ENCODE peak calls at places on chromosome 1, in nine cellular contexts. T is esophagus squamous epithelium, W is suprapubic skin, N is breast epithelium, J is heart left ventricle, X is right lobe of liver, G is ovary, O is HCT116, E is IMR-90. U is an unnamed sample.

GRCh38 chr1:7249516-7249915 is 464.3 kb downstream of the CAMTA1 start:
- DNase-seq in T (no peak), W (no peak), N (no peak), J (no peak), X (no peak), G (no peak), O (no peak), E (no peak), U (no peak)

GRCh38 chr1:114208659-114209215 is 55.1 kb upstream of the SYT6 start:
- DNase-seq in T (no peak), W (no peak), N (no peak), J (no peak), X (no peak), G (no peak), O (no peak), E (no peak), U (no peak)

GRCh38 chr1:9410737-9411297 is 118.1 kb downstream of the SPSB1 start:
- DNase-seq in T (no peak), W (no peak), N (no peak), J (no peak), X (no peak), G (no peak), O (peak; percentile 22), E (peak; percentile 26), U (no peak)

GRCh38 chr1:108200627-108201106 is 524 bp upstream of the SLC25A24 start:
- DNase-seq in T (no peak), W (no peak), N (no peak), J (peak; percentile 43), X (no peak), G (no peak), O (peak; percentile 41), E (peak; percentile 79), U (peak; percentile 41)

GRCh38 chr1:23424171-23424959 is at the start of gene TCEA3:
- DNase-seq in T (no peak), W (no peak), N (no peak), J (peak; percentile 70), X (peak; percentile 36), G (peak; percentile 73), O (no peak), E (no peak), U (no peak)

GRCh38 chr1:244980605-244981004 is 116.3 kb upstream of the HNRNPU start:
- DNase-seq in T (no peak), W (no peak), N (no peak), J (no peak), X (no peak), G (no peak), O (no peak), E (no peak), U (no peak)

GRCh38 chr1:84887261-84887934 is 5.6 kb downstream of the LPAR3 start:
- DNase-seq in T (no peak), W (no peak), N (no peak), J (no peak), X (no peak), G (no peak), O (no peak), E (peak; percentile 65), U (no peak)

GRCh38 chr1:109104364-109105151 is 9.4 kb upstream of the ELAPOR1 start:
- DNase-seq in T (no peak), W (no peak), N (no peak), J (no peak), X (no peak), G (no peak), O (no peak), E (peak; percentile 11), U (no peak)

GRCh38 chr1:215290018-215290417 is 207.5 kb downstream of the KCNK2 start:
- DNase-seq in T (no peak), W (no peak), N (no peak), J (no peak), X (no peak), G (no peak), O (no peak), E (peak; percentile 36), U (no peak)

GRCh38 chr1:202208458-202208857 is 14.9 kb downstream of the LGR6 start:
- DNase-seq in T (no peak), W (no peak), N (no peak), J (no peak), X (no peak), G (no peak), O (no peak), E (no peak), U (no peak)

GRCh38 chr1:202204065-202204464 is 10.5 kb downstream of the LGR6 start:
- DNase-seq in T (no peak), W (no peak), N (no peak), J (no peak), X (no peak), G (no peak), O (no peak), E (no peak), U (no peak)

GRCh38 chr1:202205523-202206190 is 12.1 kb downstream of the LGR6 start:
- DNase-seq in T (no peak), W (no peak), N (no peak), J (no peak), X (no peak), G (no peak), O (no peak), E (no peak), U (no peak)

GRCh38 chr1:202210370-202210769 is 16.8 kb downstream of the LGR6 start:
- DNase-seq in T (no peak), W (no peak), N (no peak), J (no peak), X (no peak), G (no peak), O (no peak), E (peak; percentile 8), U (no peak)

GRCh38 chr1:202207292-202207691 is 13.7 kb downstream of the LGR6 start:
- DNase-seq in T (no peak), W (no peak), N (no peak), J (no peak), X (no peak), G (no peak), O (no peak), E (peak; percentile 73), U (no peak)
- TF ChIP-seq CTCF in T (no peak), W (no peak), N (no peak), J (no peak), X (no peak), G (no peak), O (no peak), E (peak; percentile 22), U (no peak)

GRCh38 chr1:78649628-78650027 is at the start of gene IFI44:
- DNase-seq in T (no peak), W (peak; percentile 84), N (peak; percentile 68), J (peak; percentile 87), X (peak; percentile 76), G (peak; percentile 77), O (no peak), E (peak; percentile 77), U (no peak)
- TF ChIP-seq POLR2A in T (peak; percentile 43), W (peak; percentile 25), N (no peak), J (no peak), X (peak; percentile 49), G (no peak), O (no peak), E (no peak), U (no peak)

DNA sequence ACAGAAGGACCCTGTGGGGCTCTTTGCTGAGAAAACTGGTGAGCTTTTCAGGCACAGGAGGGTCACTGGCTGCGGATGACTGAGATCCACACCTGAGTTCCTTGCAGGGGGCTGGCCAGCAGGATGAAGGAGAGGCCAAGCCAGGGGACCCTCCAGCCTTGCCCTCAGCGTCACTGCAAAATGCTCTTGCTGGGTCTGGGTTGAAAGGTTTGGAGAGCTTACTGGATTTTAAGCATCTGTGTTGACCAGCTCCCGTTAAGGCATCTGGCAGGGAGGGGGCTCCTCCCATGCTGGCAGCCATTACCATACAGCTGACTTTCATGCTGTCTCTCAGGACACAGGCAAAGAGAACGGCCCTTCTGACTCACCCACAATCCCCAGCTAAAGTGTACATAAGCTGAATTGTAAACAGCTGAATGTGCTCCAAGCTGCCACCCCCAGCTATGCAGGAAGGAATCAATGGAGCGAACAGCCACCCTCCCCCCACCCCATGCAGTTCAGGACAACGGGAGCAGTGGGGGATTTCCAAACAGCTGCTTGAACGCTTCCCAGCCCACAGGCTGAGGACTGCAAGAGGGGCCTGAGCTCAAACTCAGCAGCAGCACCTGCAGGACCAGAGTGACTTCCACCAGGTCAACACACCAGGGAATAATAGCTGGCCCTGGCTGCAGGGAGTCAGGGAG is 21.3 kb upstream of the A3GALT2 start:
- DNase-seq in T (no peak), W (no peak), N (peak; percentile 79), J (peak; percentile 54), X (peak; percentile 77), G (peak; percentile 59), O (no peak), E (peak; percentile 99), U (peak; percentile 89)
- TF ChIP-seq CTCF in T (no peak), W (no peak), N (no peak), J (no peak), X (peak; percentile 4), G (no peak), O (no peak), E (no peak), U (no peak)

GRCh38 chr1:3735027-3735682 is 17.1 kb upstream of the CCDC27 start:
- DNase-seq in T (no peak), W (no peak), N (no peak), J (no peak), X (no peak), G (no peak), O (no peak), E (no peak), U (no peak)

GRCh38 chr1:3732747-3733602 is 19.3 kb upstream of the CCDC27 start:
- DNase-seq in T (no peak), W (no peak), N (no peak), J (no peak), X (no peak), G (no peak), O (no peak), E (no peak), U (no peak)

GRCh38 chr1:3731951-3732746 is 20.1 kb upstream of the CCDC27 start:
- DNase-seq in T (no peak), W (no peak), N (no peak), J (no peak), X (no peak), G (no peak), O (no peak), E (no peak), U (no peak)

GRCh38 chr1:3734602-3735001 is 17.6 kb upstream of the CCDC27 start:
- DNase-seq in T (no peak), W (no peak), N (no peak), J (no peak), X (no peak), G (no peak), O (no peak), E (no peak), U (no peak)

DNA sequence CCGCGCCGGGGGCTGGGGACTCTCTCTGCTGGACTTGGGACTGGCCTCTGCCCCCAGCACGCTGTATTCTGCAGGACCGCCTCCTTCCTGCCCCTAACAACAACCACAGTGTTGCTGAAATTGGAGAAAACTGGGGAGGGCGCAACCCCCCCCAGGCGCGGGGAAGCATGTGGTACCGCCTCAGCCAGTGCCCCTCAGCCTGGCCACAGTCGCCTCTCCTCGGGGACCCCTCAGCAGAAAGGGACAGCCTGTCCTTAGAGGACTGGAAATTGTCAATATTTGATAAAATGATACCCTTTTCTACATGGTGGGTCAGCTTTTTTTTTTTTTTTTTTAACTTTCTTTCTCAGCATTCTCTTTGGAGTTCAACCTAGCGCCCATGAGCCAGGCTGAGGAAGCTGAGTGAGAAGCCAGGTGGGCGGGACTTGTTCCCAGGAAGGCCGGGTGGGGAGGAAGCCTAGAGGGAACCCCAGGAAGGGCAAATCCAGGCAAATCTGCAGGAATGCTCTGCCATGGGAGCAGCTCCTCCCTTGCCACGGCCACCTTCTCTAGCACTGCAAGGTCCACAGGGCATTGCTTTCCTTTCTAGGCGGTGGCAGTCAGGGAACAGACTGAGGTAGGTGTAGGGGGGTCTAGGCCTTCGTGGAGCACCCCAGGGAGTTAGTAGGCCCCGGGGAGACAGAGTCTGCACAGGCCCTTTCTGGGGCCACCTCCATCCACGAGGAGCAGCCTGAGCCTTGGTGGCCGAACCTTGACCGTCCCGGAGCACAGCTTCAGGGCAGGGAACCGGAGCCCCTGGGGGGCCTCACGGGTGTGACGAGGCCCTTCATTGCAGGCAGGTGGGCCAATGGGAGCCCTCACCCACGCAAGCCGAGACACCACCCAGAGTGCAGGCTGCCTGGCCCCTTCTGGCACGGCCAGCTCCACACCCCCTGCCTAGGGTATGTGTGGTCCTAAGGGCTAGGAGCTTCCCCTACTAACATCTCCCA is 18.4 kb upstream of the CCDC27 start:
- DNase-seq in T (no peak), W (no peak), N (no peak), J (no peak), X (no peak), G (no peak), O (no peak), E (no peak), U (no peak)
- TF ChIP-seq POLR2A in T (no peak), W (no peak), N (no peak), J (no peak), X (no peak), G (no peak), O (no peak), E (no peak), U (no peak)